ENCODE peak calls at places on chromosomes 6 and 20, in ten cellular contexts. One of them, this sample, is unnamed.

GRCh38 chr6:137229075-137229759 is 10.0 kb upstream of the IFNGR1 start:
- DNase-seq in neuronal stem cell: no peak
- DNase-seq in lower leg skin: no peak
- DNase-seq in anterior cingulate cortex: no peak
- DNase-seq in AG04450: no peak
- DNase-seq in LoVo: no peak
- DNase-seq in NCI-H446 treated with DMSO at 0.1 percent for 48 hours: no peak
- DNase-seq in NCI-H1930: no peak
- DNase-seq in activated naive CD8-positive, alpha-beta T cell treated with anti-CD3 and anti-CD28 coated beads for 36 hours: no peak
- DNase-seq in midbrain: no peak
- DNase-seq in this sample: no peak

GRCh38 chr6:3281669-3282460 is 23.1 kb downstream of the PSMG4 start:
- DNase-seq in LoVo: no peak
- DNase-seq in AG04450: peak; percentile 13
- DNase-seq in anterior cingulate cortex: no peak
- DNase-seq in NCI-H446 treated with DMSO at 0.1 percent for 48 hours: no peak
- DNase-seq in midbrain: peak; percentile 22
- DNase-seq in activated naive CD8-positive, alpha-beta T cell treated with anti-CD3 and anti-CD28 coated beads for 36 hours: no peak
- DNase-seq in neuronal stem cell: no peak
- DNase-seq in NCI-H1930: no peak
- DNase-seq in lower leg skin: no peak
- DNase-seq in this sample: no peak

GRCh38 chr6:135883045-135883444 is 31.5 kb downstream of the PDE7B start:
- DNase-seq in AG04450: no peak
- DNase-seq in activated naive CD8-positive, alpha-beta T cell treated with anti-CD3 and anti-CD28 coated beads for 36 hours: no peak
- DNase-seq in NCI-H446 treated with DMSO at 0.1 percent for 48 hours: no peak
- DNase-seq in NCI-H1930: no peak
- DNase-seq in anterior cingulate cortex: no peak
- DNase-seq in neuronal stem cell: no peak
- DNase-seq in LoVo: no peak
- DNase-seq in midbrain: no peak
- DNase-seq in lower leg skin: no peak
- DNase-seq in this sample: peak; percentile 28

GRCh38 chr6:166586424-166587156 is at the start of gene RAMACL:
- DNase-seq in activated naive CD8-positive, alpha-beta T cell treated with anti-CD3 and anti-CD28 coated beads for 36 hours: peak; percentile 31
- DNase-seq in NCI-H446 treated with DMSO at 0.1 percent for 48 hours: no peak
- DNase-seq in anterior cingulate cortex: no peak
- DNase-seq in AG04450: no peak
- DNase-seq in lower leg skin: no peak
- DNase-seq in neuronal stem cell: no peak
- DNase-seq in midbrain: no peak
- DNase-seq in LoVo: no peak
- DNase-seq in NCI-H1930: no peak
- DNase-seq in this sample: peak; percentile 4

GRCh38 chr6:32692019-32692418 is 25.6 kb upstream of the HLA-DQB1 start:
- DNase-seq in midbrain: no peak
- DNase-seq in anterior cingulate cortex: no peak
- DNase-seq in LoVo: no peak
- DNase-seq in lower leg skin: no peak
- DNase-seq in NCI-H1930: no peak
- DNase-seq in neuronal stem cell: peak; percentile 26
- DNase-seq in AG04450: no peak
- DNase-seq in activated naive CD8-positive, alpha-beta T cell treated with anti-CD3 and anti-CD28 coated beads for 36 hours: peak; percentile 63
- DNase-seq in NCI-H446 treated with DMSO at 0.1 percent for 48 hours: no peak
- DNase-seq in this sample: peak; percentile 44

GRCh38 chr20:38536310-38536709 is 44.7 kb upstream of the ADIG start:
- DNase-seq in lower leg skin: no peak
- DNase-seq in neuronal stem cell: no peak
- DNase-seq in NCI-H446 treated with DMSO at 0.1 percent for 48 hours: no peak
- DNase-seq in NCI-H1930: no peak
- DNase-seq in anterior cingulate cortex: no peak
- DNase-seq in activated naive CD8-positive, alpha-beta T cell treated with anti-CD3 and anti-CD28 coated beads for 36 hours: no peak
- DNase-seq in LoVo: no peak
- DNase-seq in AG04450: no peak
- DNase-seq in midbrain: no peak
- DNase-seq in this sample: no peak

GRCh38 chr20:45725134-45725533 is 3.0 kb downstream of the SPINT4 start:
- DNase-seq in LoVo: no peak
- DNase-seq in AG04450: no peak
- DNase-seq in neuronal stem cell: no peak
- DNase-seq in midbrain: no peak
- DNase-seq in anterior cingulate cortex: no peak
- DNase-seq in NCI-H446 treated with DMSO at 0.1 percent for 48 hours: no peak
- DNase-seq in lower leg skin: no peak
- DNase-seq in activated naive CD8-positive, alpha-beta T cell treated with anti-CD3 and anti-CD28 coated beads for 36 hours: no peak
- DNase-seq in NCI-H1930: no peak
- DNase-seq in this sample: no peak

GRCh38 chr20:3616250-3616649 is 46.9 kb downstream of the GFRA4 start:
- DNase-seq in LoVo: peak; percentile 6
- DNase-seq in NCI-H446 treated with DMSO at 0.1 percent for 48 hours: no peak
- DNase-seq in activated naive CD8-positive, alpha-beta T cell treated with anti-CD3 and anti-CD28 coated beads for 36 hours: no peak
- DNase-seq in lower leg skin: no peak
- DNase-seq in AG04450: peak; percentile 16
- DNase-seq in anterior cingulate cortex: no peak
- DNase-seq in NCI-H1930: no peak
- DNase-seq in midbrain: no peak
- DNase-seq in neuronal stem cell: no peak
- DNase-seq in this sample: no peak

GRCh38 chr6:99789767-99790166 is 183.1 kb downstream of the PRDM13 start:
- DNase-seq in AG04450: no peak
- DNase-seq in anterior cingulate cortex: no peak
- DNase-seq in activated naive CD8-positive, alpha-beta T cell treated with anti-CD3 and anti-CD28 coated beads for 36 hours: no peak
- DNase-seq in NCI-H1930: no peak
- DNase-seq in midbrain: no peak
- DNase-seq in LoVo: no peak
- DNase-seq in lower leg skin: no peak
- DNase-seq in NCI-H446 treated with DMSO at 0.1 percent for 48 hours: no peak
- DNase-seq in neuronal stem cell: no peak
- DNase-seq in this sample: no peak

GRCh38 chr6:68238097-68238597 is 396.9 kb upstream of the ADGRB3 start:
- DNase-seq in activated naive CD8-positive, alpha-beta T cell treated with anti-CD3 and anti-CD28 coated beads for 36 hours: no peak
- DNase-seq in neuronal stem cell: no peak
- DNase-seq in anterior cingulate cortex: no peak
- DNase-seq in midbrain: no peak
- DNase-seq in NCI-H1930: no peak
- DNase-seq in lower leg skin: no peak
- DNase-seq in AG04450: no peak
- DNase-seq in NCI-H446 treated with DMSO at 0.1 percent for 48 hours: no peak
- DNase-seq in LoVo: no peak
- DNase-seq in this sample: no peak

GRCh38 chr20:1942061-1942460 is 46.9 kb downstream of the SIRPA start:
- DNase-seq in LoVo: no peak
- DNase-seq in AG04450: no peak
- DNase-seq in midbrain: no peak
- DNase-seq in neuronal stem cell: no peak
- DNase-seq in activated naive CD8-positive, alpha-beta T cell treated with anti-CD3 and anti-CD28 coated beads for 36 hours: no peak
- DNase-seq in anterior cingulate cortex: no peak
- DNase-seq in NCI-H446 treated with DMSO at 0.1 percent for 48 hours: no peak
- DNase-seq in lower leg skin: no peak
- DNase-seq in NCI-H1930: no peak
- DNase-seq in this sample: no peak

GRCh38 chr6:80098392-80098791 is 8.1 kb upstream of the BCKDHB start:
- DNase-seq in midbrain: no peak
- DNase-seq in NCI-H446 treated with DMSO at 0.1 percent for 48 hours: no peak
- DNase-seq in LoVo: no peak
- DNase-seq in AG04450: no peak
- DNase-seq in lower leg skin: no peak
- DNase-seq in NCI-H1930: no peak
- DNase-seq in activated naive CD8-positive, alpha-beta T cell treated with anti-CD3 and anti-CD28 coated beads for 36 hours: no peak
- DNase-seq in anterior cingulate cortex: no peak
- DNase-seq in neuronal stem cell: no peak
- DNase-seq in this sample: no peak

GRCh38 chr20:62984666-62985065 is 22.1 kb downstream of the BHLHE23 start:
- DNase-seq in LoVo: no peak
- DNase-seq in AG04450: no peak
- DNase-seq in neuronal stem cell: no peak
- DNase-seq in NCI-H446 treated with DMSO at 0.1 percent for 48 hours: no peak
- DNase-seq in midbrain: peak; percentile 26
- DNase-seq in lower leg skin: no peak
- DNase-seq in NCI-H1930: no peak
- DNase-seq in activated naive CD8-positive, alpha-beta T cell treated with anti-CD3 and anti-CD28 coated beads for 36 hours: no peak
- DNase-seq in anterior cingulate cortex: no peak
- DNase-seq in this sample: no peak

GRCh38 chr6:9116026-9116425 is 680.7 kb upstream of the SLC35B3 start:
- DNase-seq in NCI-H446 treated with DMSO at 0.1 percent for 48 hours: no peak
- DNase-seq in anterior cingulate cortex: no peak
- DNase-seq in LoVo: no peak
- DNase-seq in AG04450: peak; percentile 34
- DNase-seq in midbrain: no peak
- DNase-seq in lower leg skin: no peak
- DNase-seq in activated naive CD8-positive, alpha-beta T cell treated with anti-CD3 and anti-CD28 coated beads for 36 hours: no peak
- DNase-seq in neuronal stem cell: no peak
- DNase-seq in NCI-H1930: no peak
- DNase-seq in this sample: no peak

GRCh38 chr6:209432-210103 is 82.7 kb upstream of the DUSP22 start:
- DNase-seq in NCI-H1930: no peak
- DNase-seq in activated naive CD8-positive, alpha-beta T cell treated with anti-CD3 and anti-CD28 coated beads for 36 hours: no peak
- DNase-seq in midbrain: no peak
- DNase-seq in AG04450: no peak
- DNase-seq in NCI-H446 treated with DMSO at 0.1 percent for 48 hours: no peak
- DNase-seq in anterior cingulate cortex: no peak
- DNase-seq in LoVo: no peak
- DNase-seq in lower leg skin: no peak
- DNase-seq in neuronal stem cell: no peak
- DNase-seq in this sample: no peak

GRCh38 chr20:33896509-33896908 is 85.4 kb downstream of the CHMP4B start:
- DNase-seq in anterior cingulate cortex: no peak
- DNase-seq in NCI-H1930: no peak
- DNase-seq in neuronal stem cell: no peak
- DNase-seq in midbrain: no peak
- DNase-seq in NCI-H446 treated with DMSO at 0.1 percent for 48 hours: no peak
- DNase-seq in lower leg skin: no peak
- DNase-seq in activated naive CD8-positive, alpha-beta T cell treated with anti-CD3 and anti-CD28 coated beads for 36 hours: no peak
- DNase-seq in LoVo: no peak
- DNase-seq in AG04450: no peak
- DNase-seq in this sample: no peak

GRCh38 chr6:127951172-127951995 is 50.5 kb upstream of the THEMIS start:
- DNase-seq in lower leg skin: no peak
- DNase-seq in NCI-H446 treated with DMSO at 0.1 percent for 48 hours: no peak
- DNase-seq in NCI-H1930: no peak
- DNase-seq in midbrain: no peak
- DNase-seq in neuronal stem cell: no peak
- DNase-seq in anterior cingulate cortex: no peak
- DNase-seq in LoVo: no peak
- DNase-seq in AG04450: no peak
- DNase-seq in activated naive CD8-positive, alpha-beta T cell treated with anti-CD3 and anti-CD28 coated beads for 36 hours: no peak
- DNase-seq in this sample: no peak

GRCh38 chr20:1874534-1875168 is 20.6 kb upstream of the SIRPA start:
- DNase-seq in lower leg skin: no peak
- DNase-seq in midbrain: no peak
- DNase-seq in NCI-H1930: no peak
- DNase-seq in neuronal stem cell: no peak
- DNase-seq in anterior cingulate cortex: no peak
- DNase-seq in LoVo: peak; percentile 5
- DNase-seq in AG04450: no peak
- DNase-seq in NCI-H446 treated with DMSO at 0.1 percent for 48 hours: no peak
- DNase-seq in activated naive CD8-positive, alpha-beta T cell treated with anti-CD3 and anti-CD28 coated beads for 36 hours: no peak
- DNase-seq in this sample: no peak

GRCh38 chr20:9488063-9488462 is 26.3 kb upstream of the LAMP5 start:
- DNase-seq in activated naive CD8-positive, alpha-beta T cell treated with anti-CD3 and anti-CD28 coated beads for 36 hours: no peak
- DNase-seq in LoVo: no peak
- DNase-seq in AG04450: no peak
- DNase-seq in NCI-H1930: no peak
- DNase-seq in anterior cingulate cortex: no peak
- DNase-seq in lower leg skin: no peak
- DNase-seq in neuronal stem cell: no peak
- DNase-seq in NCI-H446 treated with DMSO at 0.1 percent for 48 hours: no peak
- DNase-seq in midbrain: peak; percentile 76
- DNase-seq in this sample: no peak

GRCh38 chr6:42978487-42978792 is 541 bp downstream of the PEX6 start:
- DNase-seq in AG04450: no peak
- DNase-seq in NCI-H446 treated with DMSO at 0.1 percent for 48 hours: no peak
- DNase-seq in NCI-H1930: no peak
- DNase-seq in midbrain: no peak
- DNase-seq in activated naive CD8-positive, alpha-beta T cell treated with anti-CD3 and anti-CD28 coated beads for 36 hours: no peak
- DNase-seq in neuronal stem cell: no peak
- DNase-seq in anterior cingulate cortex: no peak
- DNase-seq in lower leg skin: no peak
- DNase-seq in LoVo: no peak
- DNase-seq in this sample: no peak

GRCh38 chr6:152054441-152054840 is 247.0 kb downstream of the ESR1 start:
- DNase-seq in neuronal stem cell: no peak
- DNase-seq in NCI-H1930: no peak
- DNase-seq in midbrain: no peak
- DNase-seq in activated naive CD8-positive, alpha-beta T cell treated with anti-CD3 and anti-CD28 coated beads for 36 hours: no peak
- DNase-seq in LoVo: peak; percentile 15
- DNase-seq in AG04450: no peak
- DNase-seq in lower leg skin: no peak
- DNase-seq in NCI-H446 treated with DMSO at 0.1 percent for 48 hours: no peak
- DNase-seq in anterior cingulate cortex: no peak
- DNase-seq in this sample: no peak

GRCh38 chr6:150775400-150775799 is 90.1 kb upstream of the MTHFD1L start:
- DNase-seq in NCI-H446 treated with DMSO at 0.1 percent for 48 hours: no peak
- DNase-seq in anterior cingulate cortex: no peak
- DNase-seq in AG04450: no peak
- DNase-seq in neuronal stem cell: peak; percentile 63
- DNase-seq in activated naive CD8-positive, alpha-beta T cell treated with anti-CD3 and anti-CD28 coated beads for 36 hours: no peak
- DNase-seq in LoVo: no peak
- DNase-seq in lower leg skin: no peak
- DNase-seq in midbrain: no peak
- DNase-seq in NCI-H1930: no peak
- DNase-seq in this sample: peak; percentile 55

GRCh38 chr6:12075067-12075563 is 63.0 kb downstream of the HIVEP1 start:
- DNase-seq in midbrain: no peak
- DNase-seq in activated naive CD8-positive, alpha-beta T cell treated with anti-CD3 and anti-CD28 coated beads for 36 hours: no peak
- DNase-seq in anterior cingulate cortex: no peak
- DNase-seq in NCI-H1930: no peak
- DNase-seq in NCI-H446 treated with DMSO at 0.1 percent for 48 hours: no peak
- DNase-seq in AG04450: no peak
- DNase-seq in LoVo: no peak
- DNase-seq in neuronal stem cell: no peak
- DNase-seq in lower leg skin: no peak
- DNase-seq in this sample: peak; percentile 65

GRCh38 chr6:2488578-2488977 is 243.2 kb upstream of the GMDS start:
- DNase-seq in lower leg skin: no peak
- DNase-seq in anterior cingulate cortex: no peak
- DNase-seq in neuronal stem cell: no peak
- DNase-seq in midbrain: no peak
- DNase-seq in AG04450: no peak
- DNase-seq in LoVo: no peak
- DNase-seq in NCI-H1930: no peak
- DNase-seq in NCI-H446 treated with DMSO at 0.1 percent for 48 hours: no peak
- DNase-seq in activated naive CD8-positive, alpha-beta T cell treated with anti-CD3 and anti-CD28 coated beads for 36 hours: no peak
- DNase-seq in this sample: no peak

GRCh38 chr6:37783025-37783825 is 36.3 kb upstream of the ZFAND3 start:
- DNase-seq in lower leg skin: no peak
- DNase-seq in neuronal stem cell: no peak
- DNase-seq in LoVo: no peak
- DNase-seq in anterior cingulate cortex: no peak
- DNase-seq in activated naive CD8-positive, alpha-beta T cell treated with anti-CD3 and anti-CD28 coated beads for 36 hours: peak; percentile 24
- DNase-seq in midbrain: peak; percentile 27
- DNase-seq in NCI-H446 treated with DMSO at 0.1 percent for 48 hours: peak; percentile 72
- DNase-seq in NCI-H1930: no peak
- DNase-seq in AG04450: no peak
- DNase-seq in this sample: no peak

GRCh38 chr6:52595000-52595795 is 18.3 kb upstream of the TRAM2 start:
- DNase-seq in midbrain: no peak
- DNase-seq in activated naive CD8-positive, alpha-beta T cell treated with anti-CD3 and anti-CD28 coated beads for 36 hours: no peak
- DNase-seq in AG04450: peak; percentile 87
- DNase-seq in LoVo: no peak
- DNase-seq in NCI-H1930: no peak
- DNase-seq in anterior cingulate cortex: no peak
- DNase-seq in neuronal stem cell: no peak
- DNase-seq in lower leg skin: peak; percentile 57
- DNase-seq in NCI-H446 treated with DMSO at 0.1 percent for 48 hours: peak; percentile 48
- DNase-seq in this sample: no peak

GRCh38 chr6:8113260-8113659 is 10.9 kb upstream of the EEF1E1 start:
- DNase-seq in lower leg skin: no peak
- DNase-seq in midbrain: no peak
- DNase-seq in AG04450: no peak
- DNase-seq in activated naive CD8-positive, alpha-beta T cell treated with anti-CD3 and anti-CD28 coated beads for 36 hours: no peak
- DNase-seq in NCI-H1930: no peak
- DNase-seq in NCI-H446 treated with DMSO at 0.1 percent for 48 hours: no peak
- DNase-seq in LoVo: no peak
- DNase-seq in neuronal stem cell: no peak
- DNase-seq in anterior cingulate cortex: no peak
- DNase-seq in this sample: no peak

GRCh38 chr6:127924440-127924839 is 23.6 kb upstream of the THEMIS start:
- DNase-seq in anterior cingulate cortex: no peak
- DNase-seq in activated naive CD8-positive, alpha-beta T cell treated with anti-CD3 and anti-CD28 coated beads for 36 hours: no peak
- DNase-seq in AG04450: no peak
- DNase-seq in lower leg skin: no peak
- DNase-seq in neuronal stem cell: no peak
- DNase-seq in LoVo: no peak
- DNase-seq in NCI-H446 treated with DMSO at 0.1 percent for 48 hours: no peak
- DNase-seq in NCI-H1930: no peak
- DNase-seq in midbrain: no peak
- DNase-seq in this sample: no peak